ENCODE peak calls at places on chromosomes 5 and 9, in seven cellular contexts. One of them, this sample, is unnamed.
A peak's percentile ranks its signal among the peaks of the same experiment; 100 is the strongest.

GRCh38 chr5:76256116-76256889 is 146.8 kb upstream of the IQGAP2 start:
- DNase-seq in GM12891: peak; percentile 30
- DNase-seq in HepG2: peak; percentile 63
- DNase-seq in K562: peak; percentile 31
- DNase-seq in GM12892: no peak
- DNase-seq in GM12878: no peak
- DNase-seq in H1: peak; percentile 60
- DNase-seq in this sample: peak; percentile 71

GRCh38 chr5:110105692-110106091 is 416.0 kb downstream of the MAN2A1 start:
- DNase-seq in GM12878: no peak
- DNase-seq in GM12891: no peak
- DNase-seq in GM12892: no peak
- DNase-seq in HepG2: peak; percentile 79
- DNase-seq in K562: no peak
- DNase-seq in H1: no peak
- DNase-seq in this sample: no peak

GRCh38 chr5:86112249-86112648 is 505.5 kb upstream of the COX7C start:
- DNase-seq in GM12878: no peak
- DNase-seq in GM12892: no peak
- DNase-seq in GM12891: no peak
- DNase-seq in HepG2: no peak
- DNase-seq in K562: no peak
- DNase-seq in H1: no peak
- DNase-seq in this sample: no peak

GRCh38 chr5:77882670-77883257 is 106.6 kb upstream of the TBCA start:
- DNase-seq in HepG2: no peak
- DNase-seq in GM12891: no peak
- DNase-seq in GM12892: no peak
- DNase-seq in K562: no peak
- DNase-seq in H1: no peak
- DNase-seq in GM12878: no peak
- DNase-seq in this sample: no peak

GRCh38 chr9:125119643-125120286 is 23.6 kb downstream of the SCAI start:
- DNase-seq in H1: no peak
- DNase-seq in HepG2: no peak
- DNase-seq in GM12892: no peak
- DNase-seq in GM12878: no peak
- DNase-seq in GM12891: no peak
- DNase-seq in K562: no peak
- DNase-seq in this sample: peak; percentile 64

GRCh38 chr5:133266966-133267365 is 215.2 kb downstream of the HSPA4 start:
- DNase-seq in H1: no peak
- DNase-seq in GM12891: no peak
- DNase-seq in GM12892: no peak
- DNase-seq in GM12878: no peak
- DNase-seq in HepG2: no peak
- DNase-seq in K562: no peak
- DNase-seq in this sample: no peak

GRCh38 chr5:533243-534005 is 9.2 kb upstream of the SLC9A3 start:
- DNase-seq in H1: no peak
- DNase-seq in GM12892: no peak
- DNase-seq in GM12891: no peak
- DNase-seq in GM12878: no peak
- DNase-seq in HepG2: no peak
- DNase-seq in K562: no peak
- DNase-seq in this sample: no peak

GRCh38 chr5:38809388-38810359 is 36.1 kb upstream of the OSMR start:
- DNase-seq in H1: peak; percentile 84
- DNase-seq in GM12892: peak; percentile 37
- DNase-seq in GM12891: peak; percentile 56
- DNase-seq in HepG2: peak; percentile 68
- DNase-seq in K562: peak; percentile 83
- DNase-seq in GM12878: no peak
- DNase-seq in this sample: peak; percentile 87

GRCh38 chr5:35141739-35142138 is 88.5 kb downstream of the PRLR start:
- DNase-seq in GM12892: no peak
- DNase-seq in HepG2: no peak
- DNase-seq in GM12891: no peak
- DNase-seq in K562: no peak
- DNase-seq in GM12878: no peak
- DNase-seq in H1: no peak
- DNase-seq in this sample: no peak

GRCh38 chr9:87122947-87123685 is 175.8 kb upstream of the GAS1 start:
- DNase-seq in GM12891: no peak
- DNase-seq in HepG2: no peak
- DNase-seq in GM12878: no peak
- DNase-seq in H1: no peak
- DNase-seq in K562: no peak
- DNase-seq in GM12892: no peak
- DNase-seq in this sample: no peak

GRCh38 chr9:110308504-110309109 is 29.1 kb downstream of the TXNDC8 start:
- DNase-seq in GM12892: no peak
- DNase-seq in K562: no peak
- DNase-seq in H1: no peak
- DNase-seq in HepG2: peak; percentile 16
- DNase-seq in GM12878: no peak
- DNase-seq in GM12891: no peak
- DNase-seq in this sample: no peak

GRCh38 chr5:117833666-117834065 is 1154.7 kb downstream of the DTWD2 start:
- DNase-seq in GM12891: no peak
- DNase-seq in GM12878: no peak
- DNase-seq in HepG2: no peak
- DNase-seq in H1: no peak
- DNase-seq in K562: no peak
- DNase-seq in GM12892: no peak
- DNase-seq in this sample: no peak

DNA sequence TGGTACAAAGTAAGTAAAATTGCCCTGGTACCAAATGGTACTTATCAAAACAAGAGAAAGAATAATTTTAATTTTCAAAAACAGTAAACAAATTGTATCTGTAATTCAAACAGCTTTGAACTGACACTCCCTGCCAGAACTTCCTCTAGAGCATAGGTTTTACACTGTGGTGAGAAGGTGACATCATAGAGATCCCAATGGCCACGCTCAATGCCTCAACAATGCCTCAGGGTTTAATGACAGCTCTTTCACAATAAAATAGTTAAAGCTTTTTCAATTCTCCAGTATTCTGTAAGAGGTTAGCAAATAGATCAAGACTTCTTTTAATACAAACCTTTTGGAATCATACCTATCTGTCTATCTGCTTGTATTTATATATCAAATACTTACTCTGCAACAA is 437.1 kb downstream of the PRR16 start:
- DNase-seq in GM12878: no peak
- DNase-seq in K562: no peak
- DNase-seq in GM12892: no peak
- DNase-seq in H1: no peak
- DNase-seq in GM12891: no peak
- DNase-seq in HepG2: no peak
- DNase-seq in this sample: no peak
- TF ChIP-seq TAF1 in GM12878: no peak
- TF ChIP-seq TAF1 in K562: no peak
- TF ChIP-seq TAF1 in GM12892: no peak
- TF ChIP-seq TAF1 in H1: no peak
- TF ChIP-seq TAF1 in GM12891: no peak
- TF ChIP-seq TAF1 in HepG2: no peak
- TF ChIP-seq TAF1 in this sample: no peak

GRCh38 chr5:176412517-176413254 is 3.7 kb downstream of the CLTB start:
- DNase-seq in K562: no peak
- DNase-seq in GM12891: no peak
- DNase-seq in HepG2: no peak
- DNase-seq in GM12878: no peak
- DNase-seq in H1: no peak
- DNase-seq in GM12892: no peak
- DNase-seq in this sample: peak; percentile 5

GRCh38 chr5:176414704-176415103 is 1.6 kb downstream of the CLTB start:
- DNase-seq in H1: no peak
- DNase-seq in GM12892: no peak
- DNase-seq in GM12878: no peak
- DNase-seq in GM12891: no peak
- DNase-seq in HepG2: no peak
- DNase-seq in K562: no peak
- DNase-seq in this sample: no peak

GRCh38 chr5:176413709-176414191 is 2.6 kb downstream of the CLTB start:
- DNase-seq in HepG2: no peak
- DNase-seq in GM12878: no peak
- DNase-seq in GM12892: no peak
- DNase-seq in H1: no peak
- DNase-seq in GM12891: no peak
- DNase-seq in K562: peak; percentile 10
- DNase-seq in this sample: peak; percentile 6

GRCh38 chr5:176415240-176416122 is 858 bp downstream of the CLTB start:
- DNase-seq in HepG2: no peak
- DNase-seq in GM12892: no peak
- DNase-seq in K562: no peak
- DNase-seq in GM12878: no peak
- DNase-seq in GM12891: no peak
- DNase-seq in H1: peak; percentile 60
- DNase-seq in this sample: peak; percentile 70

DNA sequence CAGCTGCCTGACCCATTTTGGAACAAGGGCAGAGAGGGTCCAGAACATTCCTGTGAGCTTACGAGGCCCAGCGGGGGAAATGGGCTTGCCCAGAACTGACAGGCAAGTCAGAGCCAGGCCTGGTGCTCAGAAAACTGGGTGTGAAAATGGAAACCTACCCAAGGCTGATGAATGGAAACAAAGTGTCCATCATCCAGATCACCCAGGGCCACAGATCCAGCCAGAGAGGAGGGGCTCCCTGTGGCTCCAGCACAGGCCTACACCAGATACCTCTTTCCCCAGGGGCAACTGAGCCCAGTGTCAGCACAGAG is 3.1 kb downstream of the CLTB start:
- DNase-seq in GM12892: no peak
- DNase-seq in H1: no peak
- DNase-seq in GM12891: no peak
- DNase-seq in K562: no peak
- DNase-seq in GM12878: no peak
- DNase-seq in HepG2: no peak
- DNase-seq in this sample: peak; percentile 9
- TF ChIP-seq TAF1 in GM12892: no peak
- TF ChIP-seq TAF1 in H1: no peak
- TF ChIP-seq TAF1 in GM12891: no peak
- TF ChIP-seq TAF1 in K562: no peak
- TF ChIP-seq TAF1 in GM12878: no peak
- TF ChIP-seq TAF1 in HepG2: no peak
- TF ChIP-seq TAF1 in this sample: no peak

GRCh38 chr5:146451411-146451810 is 4.3 kb downstream of the TCERG1 start:
- DNase-seq in H1: no peak
- DNase-seq in K562: no peak
- DNase-seq in GM12878: no peak
- DNase-seq in GM12892: no peak
- DNase-seq in HepG2: no peak
- DNase-seq in GM12891: no peak
- DNase-seq in this sample: no peak
- TF ChIP-seq TAF1 in H1: no peak
- TF ChIP-seq TAF1 in K562: no peak
- TF ChIP-seq TAF1 in GM12878: no peak
- TF ChIP-seq TAF1 in GM12892: no peak
- TF ChIP-seq TAF1 in HepG2: no peak
- TF ChIP-seq TAF1 in GM12891: no peak
- TF ChIP-seq TAF1 in this sample: no peak

GRCh38 chr5:138488481-138488945 is 23.2 kb downstream of the EGR1 start:
- DNase-seq in HepG2: no peak
- DNase-seq in GM12891: no peak
- DNase-seq in K562: peak; percentile 66
- DNase-seq in GM12878: no peak
- DNase-seq in GM12892: no peak
- DNase-seq in H1: no peak
- DNase-seq in this sample: no peak
- TF ChIP-seq TAF1 in HepG2: no peak
- TF ChIP-seq TAF1 in GM12891: no peak
- TF ChIP-seq TAF1 in K562: no peak
- TF ChIP-seq TAF1 in GM12878: no peak
- TF ChIP-seq TAF1 in GM12892: no peak
- TF ChIP-seq TAF1 in H1: no peak
- TF ChIP-seq TAF1 in this sample: no peak

GRCh38 chr5:111655169-111655924 is 101.6 kb downstream of the NREP start:
- DNase-seq in HepG2: peak; percentile 1
- DNase-seq in GM12892: no peak
- DNase-seq in K562: no peak
- DNase-seq in H1: no peak
- DNase-seq in GM12891: no peak
- DNase-seq in GM12878: no peak
- DNase-seq in this sample: no peak
- TF ChIP-seq TAF1 in HepG2: no peak
- TF ChIP-seq TAF1 in GM12892: no peak
- TF ChIP-seq TAF1 in K562: no peak
- TF ChIP-seq TAF1 in H1: no peak
- TF ChIP-seq TAF1 in GM12891: no peak
- TF ChIP-seq TAF1 in GM12878: no peak
- TF ChIP-seq TAF1 in this sample: no peak

DNA sequence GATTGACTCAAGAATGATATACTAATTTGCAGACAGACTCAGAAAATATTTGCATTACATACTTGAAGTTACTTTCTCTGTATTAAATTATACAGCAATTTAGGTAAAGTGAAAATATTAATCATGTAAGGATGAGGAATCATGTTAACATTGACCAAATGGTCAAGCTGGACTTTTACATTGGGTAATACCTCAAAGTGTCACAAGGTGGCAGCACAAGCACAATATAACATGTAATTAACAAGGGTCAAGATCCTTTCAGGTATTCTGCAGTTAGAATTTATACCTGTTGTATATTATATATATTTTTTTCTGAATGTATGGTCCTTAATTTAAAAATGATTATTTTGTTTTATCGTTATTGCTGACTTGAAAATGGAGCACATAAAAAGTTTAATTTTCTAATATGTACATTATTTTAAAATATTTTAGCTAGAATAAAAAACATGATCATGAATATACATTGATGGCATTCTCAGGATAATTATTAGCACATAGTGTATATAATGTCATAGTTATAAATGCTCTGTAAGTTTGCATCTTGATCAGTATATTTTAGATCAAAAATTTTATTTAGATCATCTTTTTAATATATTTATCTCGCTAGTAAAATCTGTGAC is 8.6 kb downstream of the HAPLN1 start:
- DNase-seq in K562: peak; percentile 49
- DNase-seq in GM12878: no peak
- DNase-seq in GM12892: no peak
- DNase-seq in GM12891: no peak
- DNase-seq in HepG2: peak; percentile 56
- DNase-seq in H1: peak; percentile 64
- DNase-seq in this sample: peak; percentile 39
- TF ChIP-seq TAF1 in K562: no peak
- TF ChIP-seq TAF1 in GM12878: no peak
- TF ChIP-seq TAF1 in GM12892: no peak
- TF ChIP-seq TAF1 in GM12891: no peak
- TF ChIP-seq TAF1 in HepG2: no peak
- TF ChIP-seq TAF1 in H1: no peak
- TF ChIP-seq TAF1 in this sample: no peak

GRCh38 chr5:149257875-149258705 is 13.6 kb upstream of the AFAP1L1 start:
- DNase-seq in GM12878: no peak
- DNase-seq in GM12892: no peak
- DNase-seq in GM12891: no peak
- DNase-seq in H1: no peak
- DNase-seq in K562: no peak
- DNase-seq in HepG2: no peak
- DNase-seq in this sample: no peak

GRCh38 chr5:149256451-149256850 is 15.2 kb upstream of the AFAP1L1 start:
- DNase-seq in HepG2: no peak
- DNase-seq in H1: no peak
- DNase-seq in K562: no peak
- DNase-seq in GM12891: no peak
- DNase-seq in GM12878: no peak
- DNase-seq in GM12892: no peak
- DNase-seq in this sample: no peak

GRCh38 chr5:149251546-149251945 is 20.1 kb upstream of the AFAP1L1 start:
- DNase-seq in HepG2: no peak
- DNase-seq in H1: no peak
- DNase-seq in GM12878: no peak
- DNase-seq in K562: no peak
- DNase-seq in GM12891: no peak
- DNase-seq in GM12892: no peak
- DNase-seq in this sample: no peak

GRCh38 chr5:149254506-149254905 is 17.2 kb upstream of the AFAP1L1 start:
- DNase-seq in GM12891: no peak
- DNase-seq in HepG2: no peak
- DNase-seq in GM12878: no peak
- DNase-seq in GM12892: no peak
- DNase-seq in H1: peak; percentile 52
- DNase-seq in K562: no peak
- DNase-seq in this sample: no peak
- TF ChIP-seq TAF1 in GM12891: no peak
- TF ChIP-seq TAF1 in HepG2: no peak
- TF ChIP-seq TAF1 in GM12878: no peak
- TF ChIP-seq TAF1 in GM12892: no peak
- TF ChIP-seq TAF1 in H1: no peak
- TF ChIP-seq TAF1 in K562: no peak
- TF ChIP-seq TAF1 in this sample: no peak

This sample was measured in SK-N-SH.